ENCODE peak calls at places on chromosomes 1 and 21, in five cellular contexts. N is CD8-positive, alpha-beta T cell; X is left lung; S is heart right ventricle; A is uterus. W is an unnamed sample. For H3K9me3, the result is how much of the 10 kb centered on the place peaks cover.

GRCh38 chr21:43712268-43712942 is 6.5 kb upstream of the PDXK start:
- DNase-seq in N (no peak), X (no peak), S (no peak), A (no peak), W (peak)

GRCh38 chr1:180642781-180643180 is 11.0 kb downstream of the XPR1 start:
- DNase-seq in N (no peak), X (no peak), S (no peak), A (no peak), W (no peak)

GRCh38 chr21:34603002-34603709 is 11.8 kb downstream of the RCAN1 start:
- DNase-seq in N (peak), X (peak), S (peak), A (peak), W (peak)

GRCh38 chr1:184101116-184101515 is 49.6 kb downstream of the TSEN15 start:
- DNase-seq in N (no peak), X (no peak), S (no peak), A (no peak), W (no peak)

GRCh38 chr1:25744636-25745425 is 55.2 kb upstream of the SELENON start:
- DNase-seq in N (no peak), X (no peak), S (no peak), A (no peak), W (no peak)

GRCh38 chr1:31944205-31945089 is 6.3 kb upstream of the PTP4A2 start:
- DNase-seq in N (peak), X (peak), S (peak), A (peak), W (peak)

GRCh38 chr1:7650801-7651200 is 120.3 kb upstream of the VAMP3 start:
- DNase-seq in N (no peak), X (peak), S (no peak), A (no peak), W (no peak)

GRCh38 chr21:31098576-31099005 is 60.3 kb upstream of the KRTAP19-8 start:
- DNase-seq in N (peak), X (peak), S (peak), A (peak), W (peak)

GRCh38 chr1:8922962-8923361 is 22.7 kb upstream of the CA6 start:
- DNase-seq in N (peak), X (no peak), S (no peak), A (no peak), W (no peak)

GRCh38 chr1:18643154-18644012 is 12.7 kb downstream of the PAX7 start:
- DNase-seq in N (no peak), X (no peak), S (no peak), A (no peak), W (no peak)

GRCh38 chr1:52706941-52707926 is 9.1 kb upstream of the COA7 start:
- DNase-seq in N (no peak), X (no peak), S (no peak), A (no peak), W (no peak)

GRCh38 chr21:42670884-42671283 is 17.5 kb downstream of the PDE9A start:
- DNase-seq in N (no peak), X (peak), S (no peak), A (no peak), W (no peak)

GRCh38 chr1:31232689-31233088 is 7.0 kb downstream of the NKAIN1 start:
- DNase-seq in N (no peak), X (no peak), S (no peak), A (no peak), W (no peak)

GRCh38 chr1:29121951-29122661 is 1.6 kb downstream of the TMEM200B start:
- DNase-seq in N (peak), X (peak), S (peak), A (peak), W (peak)

GRCh38 chr1:205065666-205066065 is 18.6 kb downstream of the TMEM81 start:
- DNase-seq in N (no peak), X (peak), S (no peak), A (no peak), W (no peak)

DNA sequence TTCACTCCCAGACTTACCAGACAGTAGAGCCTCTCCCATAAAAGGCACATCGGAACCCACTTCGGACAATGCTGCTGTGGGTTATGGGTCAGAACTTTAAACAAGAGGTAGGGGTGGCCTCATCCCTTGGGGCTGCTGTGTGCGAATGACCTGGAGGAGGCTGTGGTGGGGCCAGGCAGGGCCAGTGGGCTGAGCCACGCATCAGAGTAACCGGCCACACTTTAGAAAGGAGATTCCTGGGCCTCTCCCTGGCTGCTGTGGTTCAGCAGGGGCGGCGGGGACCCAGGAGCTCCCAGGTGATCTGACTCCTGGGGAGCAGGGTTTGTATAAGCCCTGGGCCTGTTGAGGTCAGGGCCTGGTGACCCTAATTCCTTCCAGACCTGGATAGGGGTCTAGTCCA is 110.2 kb upstream of the C1orf174 start:
- DNase-seq in N (no peak), X (peak), S (no peak), A (no peak), W (no peak)
- H3K9me3 ChIP-seq in N (under half), X (under half), S (under half), A (under half), W (under half)

DNA sequence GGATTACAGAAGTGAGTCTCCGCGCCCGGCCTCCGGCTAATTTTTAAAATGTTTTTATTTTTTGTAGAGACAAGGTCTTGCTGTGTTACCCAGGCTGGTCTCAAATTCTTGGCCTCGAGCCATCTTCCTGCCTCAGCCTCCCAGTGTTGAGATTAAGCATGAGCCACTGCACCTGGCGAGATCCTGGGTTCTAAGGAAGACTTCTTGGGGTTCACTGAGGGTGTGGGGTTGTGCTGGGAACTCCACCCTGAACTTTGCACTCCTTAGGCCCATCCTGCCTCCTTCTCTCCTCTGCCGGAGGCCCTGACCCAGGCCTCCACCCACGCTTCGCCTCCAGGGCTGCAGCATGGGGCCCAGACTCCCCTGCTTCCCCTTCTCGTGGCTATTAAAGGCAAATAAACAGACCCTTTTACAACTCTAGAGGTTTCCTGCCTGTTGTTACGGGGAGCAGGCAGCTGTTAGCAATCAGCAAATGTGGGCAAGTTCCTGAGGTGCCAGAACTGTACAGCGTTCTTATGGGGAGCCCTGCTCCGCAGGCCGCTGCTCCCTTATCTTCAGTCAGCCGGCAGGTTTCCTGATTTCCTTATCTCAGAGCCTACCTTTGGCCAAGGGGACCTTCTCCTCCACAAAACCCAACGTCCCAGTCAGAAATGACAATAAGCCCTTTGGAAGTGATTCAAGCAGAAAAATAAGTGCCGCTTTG is 41.0 kb upstream of the LIN9 start:
- DNase-seq in N (no peak), X (no peak), S (no peak), A (no peak), W (no peak)
- H3K27ac ChIP-seq in N (no peak), X (no peak), S (no peak), A (peak), W (no peak)

GRCh38 chr1:232950919-232951579 is 638 bp downstream of the NTPCR start:
- DNase-seq in N (peak), X (no peak), S (no peak), A (no peak), W (no peak)

GRCh38 chr1:232953176-232953524 is 2.7 kb downstream of the NTPCR start:
- DNase-seq in N (no peak), X (no peak), S (no peak), A (no peak), W (no peak)

GRCh38 chr1:232952514-232953175 is 2.2 kb downstream of the NTPCR start:
- DNase-seq in N (peak), X (no peak), S (no peak), A (no peak), W (no peak)

GRCh38 chr1:232950197-232950918 is at the start of gene NTPCR:
- DNase-seq in N (peak), X (peak), S (peak), A (peak), W (peak)

DNA sequence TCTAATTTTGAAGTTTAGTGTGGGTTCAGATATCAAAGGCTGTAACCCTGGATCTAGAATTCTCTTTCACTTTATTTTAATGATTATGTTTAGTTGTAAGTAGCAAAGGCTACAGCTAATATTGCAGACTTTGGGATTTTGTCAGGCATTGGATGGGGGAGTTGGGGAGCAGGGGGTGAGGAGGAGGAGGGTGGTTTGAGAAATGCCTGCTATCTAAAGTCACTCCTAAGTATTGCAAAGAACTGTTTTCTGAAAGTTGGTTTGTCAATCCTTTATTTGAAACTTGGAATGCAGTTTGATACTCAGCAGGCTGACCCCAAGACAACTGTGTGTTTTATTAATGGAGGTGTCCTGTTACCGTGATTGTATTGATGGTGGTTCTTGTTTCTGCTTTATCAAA is 1.2 kb downstream of the NTPCR start:
- DNase-seq in N (no peak), X (no peak), S (no peak), A (no peak), W (no peak)
- H3K4me3 ChIP-seq in N (peak), X (peak), S (peak), A (peak), W (no peak)

GRCh38 chr1:4091996-4092395 is 191.9 kb upstream of the C1orf174 start:
- DNase-seq in N (no peak), X (no peak), S (no peak), A (no peak), W (no peak)

GRCh38 chr1:4090556-4090955 is 190.5 kb upstream of the C1orf174 start:
- DNase-seq in N (no peak), X (no peak), S (no peak), A (no peak), W (no peak)

GRCh38 chr1:4089421-4090175 is 189.5 kb upstream of the C1orf174 start:
- DNase-seq in N (no peak), X (no peak), S (no peak), A (no peak), W (no peak)

GRCh38 chr1:4088676-4089075 is 188.6 kb upstream of the C1orf174 start:
- DNase-seq in N (no peak), X (no peak), S (no peak), A (no peak), W (no peak)

GRCh38 chr1:4090976-4091660 is 191.0 kb upstream of the C1orf174 start:
- DNase-seq in N (no peak), X (no peak), S (no peak), A (no peak), W (no peak)
- H3K9me3 ChIP-seq in N (under half), X (under half), S (under half), A (under half), W (under half)

GRCh38 chr1:80594013-80594412 is 1206.7 kb upstream of the ADGRL2 start:
- DNase-seq in N (no peak), X (no peak), S (no peak), A (no peak), W (no peak)
- H3K27ac ChIP-seq in N (no peak), X (no peak), S (no peak), A (no peak), W (no peak)

DNA sequence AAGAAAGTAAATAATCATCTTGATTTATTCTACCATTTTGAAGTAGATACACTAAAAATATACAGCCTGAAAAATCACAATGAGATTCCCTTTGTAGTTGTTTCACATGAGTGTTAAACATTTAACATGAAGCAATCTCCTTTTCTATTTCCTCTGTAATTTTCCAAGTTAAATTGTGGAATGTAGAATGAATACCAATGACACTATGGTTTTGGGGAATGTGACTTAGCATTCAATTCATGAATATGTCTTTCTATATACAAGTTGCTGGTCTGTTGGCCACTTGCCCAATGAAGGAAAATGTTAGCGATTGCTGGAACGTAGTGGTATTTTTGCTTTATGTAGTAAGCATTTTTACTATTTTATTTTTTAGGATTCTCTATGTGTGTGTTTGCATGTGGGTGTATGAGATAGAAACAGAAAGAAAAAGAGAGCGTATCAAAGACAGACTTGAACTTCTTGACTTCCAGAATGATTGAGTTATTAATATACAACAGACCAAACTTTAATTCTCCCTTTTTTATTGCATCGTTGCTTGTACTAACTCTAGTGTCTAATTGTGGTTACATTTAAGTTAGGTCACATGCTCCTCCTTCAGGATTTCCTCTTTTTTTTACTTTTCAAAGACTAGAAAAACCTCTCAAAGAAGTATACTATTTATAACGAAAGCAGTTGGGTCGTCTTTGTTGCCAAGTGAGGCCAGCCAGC is 5.9 kb downstream of the TGFB2 start:
- DNase-seq in N (no peak), X (no peak), S (no peak), A (no peak), W (no peak)
- H3K4me3 ChIP-seq in N (peak), X (peak), S (peak), A (peak), W (peak)

GRCh38 chr1:4017636-4018365 is 117.7 kb upstream of the C1orf174 start:
- DNase-seq in N (no peak), X (no peak), S (no peak), A (no peak), W (no peak)

GRCh38 chr1:4020411-4020810 is 120.3 kb upstream of the C1orf174 start:
- DNase-seq in N (no peak), X (peak), S (no peak), A (no peak), W (no peak)

GRCh38 chr1:4019606-4020331 is 119.7 kb upstream of the C1orf174 start:
- DNase-seq in N (no peak), X (peak), S (no peak), A (no peak), W (no peak)

GRCh38 chr1:4016351-4017130 is 116.5 kb upstream of the C1orf174 start:
- DNase-seq in N (no peak), X (peak), S (no peak), A (no peak), W (peak)

GRCh38 chr1:4018721-4019521 is 118.8 kb upstream of the C1orf174 start:
- DNase-seq in N (no peak), X (peak), S (no peak), A (no peak), W (no peak)
- H3K9me3 ChIP-seq in N (under half), X (under half), S (under half), A (under half), W (under half)

DNA sequence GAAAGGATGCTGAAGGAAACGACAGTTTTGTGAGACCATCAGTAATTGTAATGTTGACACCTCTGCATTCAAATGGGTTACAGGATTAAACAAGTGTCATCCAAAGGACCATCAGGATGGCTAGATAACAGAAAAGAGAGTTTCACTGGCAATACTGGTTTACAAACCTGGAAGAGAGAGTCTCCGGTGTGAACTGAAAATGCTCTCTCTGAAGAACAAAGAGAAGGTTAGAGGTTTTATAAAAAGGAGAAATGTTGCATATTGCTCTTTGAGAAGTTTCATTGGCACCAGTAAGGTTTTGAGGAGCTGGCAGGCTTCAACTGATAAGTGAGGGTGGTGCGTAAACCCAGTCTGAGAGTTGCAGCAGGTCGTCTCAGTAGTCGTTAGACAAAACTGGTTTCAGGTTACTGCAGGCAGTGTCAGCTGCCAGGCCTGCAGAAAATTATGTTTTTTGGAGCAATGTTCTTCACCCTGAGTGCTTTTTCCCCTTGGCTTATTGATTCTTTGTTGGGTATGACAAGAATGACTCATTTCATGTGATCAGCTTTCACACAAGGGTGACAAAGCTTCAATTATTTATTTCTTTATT is 42.2 kb downstream of the KCNK1 start:
- DNase-seq in N (no peak), X (no peak), S (no peak), A (no peak), W (no peak)
- H3K27ac ChIP-seq in N (no peak), X (no peak), S (no peak), A (no peak), W (no peak)